ENCODE peak calls at places on chromosome 17, in nine cellular contexts. N is fibroblast of mammary gland; X is H1; F is breast epithelium; T is CD8-positive, alpha-beta memory T cell; V is fibroblast of lung; Y is PC-3; P is endodermal cell; C is heart left ventricle. U is an unnamed sample.

GRCh38 chr17:36665417-36665816 is 64.0 kb downstream of the MRM1 start:
- DNase-seq in X (no peak), P (peak), N (peak), C (no peak), Y (peak), V (no peak), F (no peak), T (no peak), U (no peak)

GRCh38 chr17:2211661-2212327 is 91.8 kb downstream of the SMG6 start:
- DNase-seq in V (no peak), Y (no peak), C (no peak), T (no peak), X (no peak), N (no peak), P (no peak), F (no peak), U (no peak)

GRCh38 chr17:45675012-45675411 is 109.1 kb upstream of the CRHR1 start:
- DNase-seq in P (no peak), F (no peak), C (no peak), X (no peak), N (no peak), Y (no peak), V (no peak), T (no peak), U (no peak)

GRCh38 chr17:17590141-17590735 is 1.3 kb downstream of the PEMT start:
- DNase-seq in P (peak), F (no peak), X (no peak), V (no peak), N (no peak), C (no peak), T (no peak), Y (no peak), U (no peak)

GRCh38 chr17:4895676-4896331 is 3.5 kb upstream of the C17orf107 start:
- DNase-seq in C (no peak), N (no peak), T (peak), P (peak), V (no peak), X (peak), F (no peak), Y (no peak), U (no peak)

GRCh38 chr17:73901661-73902415 is 257.6 kb upstream of the SDK2 start:
- DNase-seq in C (peak), Y (no peak), T (no peak), P (peak), F (peak), V (no peak), N (peak), X (peak), U (no peak)

GRCh38 chr17:77366558-77367245 is 225.9 kb downstream of the SEC14L1 start:
- DNase-seq in C (no peak), F (no peak), X (peak), V (peak), Y (no peak), T (peak), N (no peak), P (peak), U (no peak)

GRCh38 chr17:60439501-60439900 is 17.2 kb downstream of the CHCT1 start:
- DNase-seq in F (no peak), T (no peak), N (no peak), V (peak), X (no peak), C (no peak), P (no peak), Y (no peak), U (no peak)

GRCh38 chr17:81621494-81622230 is 15.2 kb downstream of the NPLOC4 start:
- DNase-seq in P (no peak), V (peak), T (no peak), X (no peak), N (no peak), C (no peak), F (no peak), Y (no peak), U (no peak)

GRCh38 chr17:4087911-4088693 is 54.7 kb downstream of the ZZEF1 start:
- DNase-seq in X (no peak), C (no peak), P (no peak), Y (peak), F (no peak), V (no peak), T (no peak), N (peak), U (no peak)

GRCh38 chr17:63530557-63531021 is 7.4 kb downstream of the KCNH6 start:
- DNase-seq in P (no peak), T (peak), V (no peak), F (no peak), N (no peak), C (no peak), X (no peak), Y (no peak), U (no peak)

DNA sequence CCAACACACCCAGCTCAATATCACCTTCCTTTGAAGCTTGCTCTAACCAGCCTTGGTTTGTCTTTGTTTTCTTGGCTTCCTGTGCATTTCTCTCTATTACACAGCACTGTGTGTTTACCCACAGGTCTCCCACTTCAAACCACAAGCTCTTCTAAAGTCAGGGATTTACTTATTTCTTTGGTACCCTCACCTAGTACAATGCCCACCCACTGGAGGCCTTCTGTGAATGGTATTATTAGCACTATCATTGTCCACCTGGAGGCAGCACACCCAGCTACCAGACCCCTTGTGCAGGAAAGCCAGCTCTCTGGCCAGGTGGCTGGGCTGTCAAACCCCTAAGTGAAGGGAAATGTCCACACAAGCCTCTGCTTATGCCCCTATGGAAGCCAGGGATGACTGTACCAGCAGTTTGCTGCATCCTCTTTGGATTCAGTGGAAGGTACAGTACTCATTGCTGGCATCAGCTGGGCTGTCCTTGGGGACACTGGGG is 9.4 kb upstream of the TOP2A start:
- DNase-seq in X (peak), N (no peak), C (no peak), V (no peak), T (no peak), P (no peak), Y (no peak), F (no peak), U (peak)
- H3K4me3 ChIP-seq in X (no peak), N (no peak), C (no peak), V (no peak), T (peak), P (no peak), Y (no peak), F (no peak), U (no peak)

GRCh38 chr17:50371526-50371925 is 1.5 kb downstream of the MRPL27 start:
- DNase-seq in C (no peak), Y (no peak), V (no peak), N (no peak), T (no peak), X (no peak), F (no peak), P (no peak), U (no peak)
- H3K4me3 ChIP-seq in C (peak), Y (peak), V (peak), N (peak), T (peak), X (peak), F (no peak), P (peak), U (no peak)

DNA sequence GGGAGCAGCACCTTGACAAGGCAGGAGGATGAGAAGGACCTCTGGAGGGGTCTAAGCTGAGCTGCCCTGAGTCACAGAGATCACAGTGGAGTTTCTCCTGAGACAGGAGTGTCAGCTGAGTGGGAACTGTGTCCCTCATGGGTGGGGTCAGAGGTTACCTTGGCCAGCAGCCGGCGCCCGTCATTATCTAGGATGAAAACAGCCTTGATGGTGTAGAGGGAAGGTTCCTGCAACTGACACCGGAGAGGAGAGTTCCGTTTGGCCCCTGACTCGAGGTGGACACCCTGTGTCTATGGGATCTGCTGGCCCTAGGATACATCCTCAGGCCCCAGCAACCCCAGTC is 933 bp downstream of the COPZ2 start:
- DNase-seq in P (no peak), Y (no peak), X (no peak), N (no peak), C (no peak), F (no peak), T (no peak), V (no peak), U (no peak)
- H3K4me3 ChIP-seq in P (no peak), Y (no peak), X (peak), N (peak), C (peak), F (peak), T (no peak), V (peak), U (no peak)

GRCh38 chr17:39915559-39915958 is 2.9 kb downstream of the GSDMB start:
- DNase-seq in T (no peak), Y (no peak), C (no peak), X (no peak), F (no peak), V (no peak), N (no peak), P (no peak), U (no peak)
- H3K4me3 ChIP-seq in T (no peak), Y (no peak), C (no peak), X (no peak), F (no peak), V (no peak), N (no peak), P (no peak), U (no peak)

GRCh38 chr17:72616457-72616856 is 476.0 kb downstream of the SLC39A11 start:
- DNase-seq in Y (no peak), V (no peak), N (no peak), F (no peak), C (no peak), T (no peak), X (no peak), P (peak), U (no peak)

GRCh38 chr17:72614871-72615626 is 477.4 kb downstream of the SLC39A11 start:
- DNase-seq in P (peak), X (no peak), V (peak), Y (peak), F (peak), N (peak), T (no peak), C (no peak), U (no peak)

GRCh38 chr17:72617557-72617956 is 474.9 kb downstream of the SLC39A11 start:
- DNase-seq in N (no peak), F (no peak), X (no peak), V (no peak), P (no peak), Y (no peak), C (no peak), T (no peak), U (no peak)

GRCh38 chr17:72614476-72614870 is 478.0 kb downstream of the SLC39A11 start:
- DNase-seq in N (peak), V (no peak), F (no peak), T (no peak), X (no peak), Y (peak), C (no peak), P (no peak), U (no peak)

DNA sequence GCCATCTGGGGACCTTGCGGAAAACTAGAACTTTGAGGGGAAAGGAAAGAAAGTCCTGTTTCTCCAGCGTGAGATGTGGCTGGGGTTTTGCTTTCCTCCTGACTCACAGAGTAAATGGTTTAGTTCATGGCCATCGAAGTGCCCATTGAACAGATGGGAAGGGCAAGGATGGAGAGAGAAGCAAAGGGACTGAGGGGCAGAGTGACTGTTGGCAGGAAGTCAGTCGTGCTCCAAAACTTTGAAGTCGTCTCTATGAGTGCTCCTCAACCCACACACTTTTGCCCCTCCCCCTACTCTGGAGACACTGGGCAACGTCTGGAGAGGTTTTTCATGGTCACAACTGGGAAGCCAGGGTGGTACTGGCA is 476.9 kb downstream of the SLC39A11 start:
- DNase-seq in P (no peak), X (no peak), V (no peak), N (no peak), F (no peak), Y (no peak), C (no peak), T (no peak), U (no peak)
- H3K4me3 ChIP-seq in P (no peak), X (peak), V (no peak), N (no peak), F (no peak), Y (peak), C (no peak), T (no peak), U (no peak)

DNA sequence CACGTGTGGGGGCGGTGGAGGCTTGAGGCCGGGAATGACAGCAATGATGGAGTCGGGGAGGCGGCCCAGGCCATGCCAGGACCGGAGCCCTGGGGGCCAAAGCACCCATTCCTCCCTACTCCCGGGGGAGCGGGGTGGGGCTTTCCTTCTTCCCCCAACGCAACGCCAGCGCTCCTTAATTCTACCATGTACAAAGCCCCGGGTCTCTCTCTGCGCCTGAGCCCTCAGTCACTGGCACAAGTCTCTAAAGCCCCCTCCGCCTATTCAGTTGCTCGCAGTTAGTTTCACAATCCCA is 241 bp upstream of the RNF227 start:
- DNase-seq in X (no peak), N (no peak), V (no peak), F (peak), P (no peak), C (no peak), T (no peak), Y (no peak), U (no peak)
- H3K4me3 ChIP-seq in X (peak), N (peak), V (peak), F (peak), P (peak), C (peak), T (peak), Y (no peak), U (peak)

DNA sequence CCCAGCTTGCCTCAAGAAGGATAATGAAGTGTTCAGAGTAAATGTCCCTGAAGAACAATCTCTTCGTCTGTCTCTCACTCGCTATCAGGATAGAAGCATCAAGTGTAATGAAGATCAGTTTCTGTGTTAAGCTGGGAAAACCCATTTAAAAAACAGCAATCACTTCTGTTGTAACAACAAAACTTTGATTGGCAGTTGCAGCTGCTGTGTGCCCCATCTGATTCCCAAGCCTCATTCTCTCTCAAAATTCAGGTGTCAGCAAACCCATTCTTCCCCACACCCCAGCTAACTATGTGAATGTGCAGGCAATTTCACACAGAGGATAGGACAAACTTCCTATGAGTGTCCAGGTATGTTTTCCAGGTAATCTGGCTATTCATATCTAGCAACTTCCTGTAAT is 2.4 kb upstream of the HNF1B start:
- DNase-seq in T (no peak), F (no peak), X (no peak), Y (no peak), C (no peak), P (no peak), N (no peak), V (no peak), U (no peak)
- H3K4me3 ChIP-seq in T (no peak), F (no peak), X (no peak), Y (no peak), C (no peak), P (peak), N (no peak), V (no peak), U (no peak)

U was measured in lower leg skin.